ENCODE peak calls at places on chromosomes 1 and 21, in nine cellular contexts. M is BE2C; A is GM04504; K is stimulated activated CD4-positive, alpha-beta T cell treated with anti-CD3 and anti-CD28 coated beads, TNF-alpha, amount 100 ng/mL, for 48 hours; O is CD4-positive, alpha-beta memory T cell; L is AG04449; I is fibroblast of gingiva; V is IMR-90; X is activated T-helper 1 cell treated with Interleukin-2 at 50 U/mL for 16 hours. J is an unnamed sample.

GRCh38 chr1:183277821-183278735 is 92.0 kb downstream of the LAMC2 start:
- DNase-seq in M (no peak), A (no peak), K (no peak), O (no peak), L (no peak), I (no peak), V (peak), X (no peak), J (no peak)

GRCh38 chr1:182476625-182477024 is 26.7 kb downstream of the RGSL1 start:
- DNase-seq in M (no peak), A (no peak), K (no peak), O (no peak), L (no peak), I (no peak), V (no peak), X (no peak), J (no peak)

GRCh38 chr1:77076759-77077158 is 142.5 kb downstream of the PIGK start:
- DNase-seq in M (no peak), A (no peak), K (no peak), O (no peak), L (no peak), I (no peak), V (no peak), X (no peak), J (no peak)

GRCh38 chr1:67274623-67275325 is 32.9 kb upstream of the IL12RB2 start:
- DNase-seq in M (no peak), A (no peak), K (no peak), O (no peak), L (no peak), I (no peak), V (no peak), X (no peak), J (no peak)

GRCh38 chr1:41003640-41004220 is 17.8 kb downstream of the SLFNL1 start:
- DNase-seq in M (peak), A (peak), K (peak), O (peak), L (peak), I (peak), V (peak), X (peak), J (no peak)

GRCh38 chr1:5227114-5227513 is 572.7 kb downstream of the AJAP1 start:
- DNase-seq in M (no peak), A (no peak), K (no peak), O (no peak), L (no peak), I (no peak), V (no peak), X (no peak), J (no peak)

GRCh38 chr1:12285496-12286143 is 55.8 kb downstream of the VPS13D start:
- DNase-seq in M (no peak), A (no peak), K (no peak), O (no peak), L (no peak), I (no peak), V (no peak), X (no peak), J (no peak)

GRCh38 chr1:18217398-18218043 is 109.9 kb downstream of the IGSF21 start:
- DNase-seq in M (peak), A (no peak), K (no peak), O (no peak), L (no peak), I (no peak), V (peak), X (no peak), J (peak)

GRCh38 chr1:114336360-114336759 is 174.6 kb downstream of the TRIM33 start:
- DNase-seq in M (no peak), A (no peak), K (no peak), O (no peak), L (no peak), I (no peak), V (no peak), X (no peak), J (no peak)

GRCh38 chr1:162023547-162024501 is at the start of gene OLFML2B:
- DNase-seq in M (peak), A (peak), K (peak), O (no peak), L (peak), I (peak), V (peak), X (peak), J (peak)

GRCh38 chr1:233386336-233386735 is 58.8 kb downstream of the MAP3K21 start:
- DNase-seq in M (no peak), A (no peak), K (no peak), O (no peak), L (no peak), I (peak), V (no peak), X (no peak), J (no peak)

GRCh38 chr21:33470701-33471100 is 9.1 kb downstream of the TMEM50B start:
- DNase-seq in M (no peak), A (no peak), K (no peak), O (no peak), L (no peak), I (no peak), V (no peak), X (no peak), J (no peak)

GRCh38 chr1:203361843-203362524 is 11.1 kb upstream of the FMOD start:
- DNase-seq in M (peak), A (no peak), K (no peak), O (no peak), L (no peak), I (no peak), V (peak), X (no peak), J (no peak)

GRCh38 chr1:66333463-66334232 is 200.3 kb upstream of the SGIP1 start:
- DNase-seq in M (no peak), A (no peak), K (no peak), O (peak), L (no peak), I (no peak), V (no peak), X (no peak), J (no peak)

GRCh38 chr1:5680600-5680999 is 311.6 kb downstream of the NPHP4 start:
- DNase-seq in M (no peak), A (no peak), K (no peak), O (no peak), L (no peak), I (no peak), V (no peak), X (no peak), J (no peak)

GRCh38 chr1:216612291-216612690 is 110.9 kb downstream of the ESRRG start:
- DNase-seq in M (no peak), A (no peak), K (no peak), O (no peak), L (no peak), I (no peak), V (no peak), X (no peak), J (no peak)

GRCh38 chr1:118866330-118866729 is 121.8 kb downstream of the TBX15 start:
- DNase-seq in M (no peak), A (no peak), K (no peak), O (no peak), L (no peak), I (no peak), V (no peak), X (no peak), J (no peak)

GRCh38 chr1:234756857-234757256 is 146.9 kb upstream of the IRF2BP2 start:
- DNase-seq in M (no peak), A (no peak), K (no peak), O (no peak), L (no peak), I (no peak), V (no peak), X (no peak), J (no peak)

GRCh38 chr1:155294520-155295182 is 6.6 kb downstream of the PKLR start:
- DNase-seq in M (no peak), A (no peak), K (no peak), O (no peak), L (no peak), I (no peak), V (no peak), X (no peak), J (no peak)

GRCh38 chr1:29634324-29635072 is 398.2 kb downstream of the PTPRU start:
- DNase-seq in M (no peak), A (no peak), K (no peak), O (no peak), L (no peak), I (no peak), V (no peak), X (no peak), J (peak)